ENCODE peak calls at places on chromosome 19, in six cellular contexts. Y, Q, S, Z, T and P are unnamed samples.
A peak's percentile ranks its signal among the peaks of the same experiment; 100 is the strongest.

GRCh38 chr19:58547323-58548312 is 3.8 kb downstream of the TRIM28 start:
- DNase-seq in Y (no peak), Q (no peak), S (no peak), Z (no peak), T (no peak), P (no peak)

GRCh38 chr19:4075373-4075772 is 8.7 kb upstream of the ZBTB7A start:
- DNase-seq in Y (no peak), Q (no peak), S (no peak), Z (no peak), T (no peak), P (no peak)

GRCh38 chr19:50358483-50359431 is 6.7 kb downstream of the NAPSA start:
- DNase-seq in Y (peak; percentile 69), Q (no peak), S (no peak), Z (peak; percentile 73), T (peak; percentile 74), P (no peak)

GRCh38 chr19:29745253-29745652 is 30.2 kb upstream of the C19orf12 start:
- DNase-seq in Y (no peak), Q (no peak), S (no peak), Z (no peak), T (no peak), P (no peak)

GRCh38 chr19:35847911-35848310 is 4.4 kb downstream of the NPHS1 start:
- DNase-seq in Y (no peak), Q (no peak), S (no peak), Z (no peak), T (no peak), P (no peak)

GRCh38 chr19:49570138-49570856 is 10.1 kb downstream of the NOSIP start:
- DNase-seq in Y (peak; percentile 82), Q (peak; percentile 92), S (no peak), Z (no peak), T (no peak), P (peak; percentile 91)

GRCh38 chr19:18387395-18387794 is 1.4 kb downstream of the GDF15 start:
- DNase-seq in Y (no peak), Q (no peak), S (no peak), Z (no peak), T (no peak), P (no peak)

GRCh38 chr19:17719730-17720486 is 628 bp downstream of the MAP1S start:
- DNase-seq in Y (no peak), Q (no peak), S (peak; percentile 59), Z (no peak), T (no peak), P (no peak)

GRCh38 chr19:48415395-48415794 is 21.9 kb downstream of the GRIN2D start:
- DNase-seq in Y (peak; percentile 86), Q (peak; percentile 92), S (no peak), Z (peak; percentile 78), T (peak; percentile 81), P (peak; percentile 57)

GRCh38 chr19:35977446-35978222 is 17.4 kb upstream of the SDHAF1 start:
- DNase-seq in Y (no peak), Q (peak; percentile 73), S (no peak), Z (no peak), T (no peak), P (no peak)

GRCh38 chr19:58346961-58347929 is 6.0 kb downstream of the A1BG start:
- DNase-seq in Y (peak; percentile 65), Q (peak; percentile 89), S (peak; percentile 62), Z (peak; percentile 54), T (peak; percentile 60), P (peak; percentile 91)

GRCh38 chr19:51784922-51785690 is 9.9 kb upstream of the FPR3 start:
- DNase-seq in Y (peak; percentile 49), Q (peak; percentile 17), S (no peak), Z (peak; percentile 65), T (peak; percentile 63), P (no peak)

GRCh38 chr19:57927587-57927986 is 7.6 kb downstream of the ZNF418 start:
- DNase-seq in Y (no peak), Q (no peak), S (no peak), Z (no peak), T (no peak), P (no peak)

DNA sequence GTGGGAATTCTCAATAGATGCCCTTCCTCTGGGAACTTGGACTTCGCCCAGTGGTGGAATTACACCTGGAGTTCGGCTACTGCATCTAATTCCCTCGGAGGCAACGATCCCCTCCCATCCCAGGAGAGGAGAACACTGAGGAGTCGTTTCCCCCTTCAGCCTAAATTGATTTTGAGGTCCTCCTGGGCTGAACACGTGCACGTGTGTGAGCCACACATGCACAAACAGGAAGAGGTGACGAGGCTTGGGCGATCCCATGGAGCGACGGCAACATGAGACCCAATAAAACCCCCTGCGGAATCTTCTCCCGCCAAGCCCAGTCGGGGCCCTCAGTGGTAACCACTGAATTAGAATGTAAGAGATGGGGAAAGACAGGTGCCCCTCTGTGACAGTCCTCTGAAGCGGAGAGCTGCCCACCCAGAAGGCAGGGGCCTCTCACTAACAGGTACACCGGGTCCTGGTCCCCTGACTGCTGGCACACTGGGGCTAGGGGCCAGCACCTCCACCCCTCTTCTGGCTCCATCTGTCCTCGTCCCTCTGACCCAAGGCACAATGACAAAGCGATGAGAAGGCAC is 4.5 kb downstream of the MLLT1 start:
- DNase-seq in Y (no peak), Q (no peak), S (no peak), Z (no peak), T (no peak), P (no peak)
- H3K4me1 ChIP-seq in Y (peaks cover 50% of the 10 kb centered on the region), Q (peaks cover 23% of the 10 kb centered on the region), S (peaks cover 55% of the 10 kb centered on the region), Z (peaks cover 83% of the 10 kb centered on the region), T (peaks cover 93% of the 10 kb centered on the region), P (peaks cover 88% of the 10 kb centered on the region)

GRCh38 chr19:15563325-15563794 is 51.7 kb upstream of the CYP4F8 start:
- DNase-seq in Y (peak; percentile 77), Q (no peak), S (peak; percentile 65), Z (no peak), T (peak; percentile 36), P (no peak)

GRCh38 chr19:15563931-15564330 is 51.1 kb upstream of the CYP4F8 start:
- DNase-seq in Y (no peak), Q (no peak), S (peak; percentile 63), Z (no peak), T (no peak), P (no peak)

GRCh38 chr19:15562861-15563260 is 52.2 kb upstream of the CYP4F8 start:
- DNase-seq in Y (peak; percentile 63), Q (no peak), S (peak; percentile 67), Z (no peak), T (no peak), P (peak; percentile 16)

GRCh38 chr19:15562145-15562544 is 52.9 kb upstream of the CYP4F8 start:
- DNase-seq in Y (no peak), Q (no peak), S (no peak), Z (no peak), T (no peak), P (no peak)

GRCh38 chr19:15564534-15565168 is 50.4 kb upstream of the CYP4F8 start:
- DNase-seq in Y (no peak), Q (no peak), S (no peak), Z (no peak), T (no peak), P (no peak)
- TF ChIP-seq CTCF in Y (no peak), Q (no peak), S (no peak), Z (no peak), T (no peak), P (no peak)

DNA sequence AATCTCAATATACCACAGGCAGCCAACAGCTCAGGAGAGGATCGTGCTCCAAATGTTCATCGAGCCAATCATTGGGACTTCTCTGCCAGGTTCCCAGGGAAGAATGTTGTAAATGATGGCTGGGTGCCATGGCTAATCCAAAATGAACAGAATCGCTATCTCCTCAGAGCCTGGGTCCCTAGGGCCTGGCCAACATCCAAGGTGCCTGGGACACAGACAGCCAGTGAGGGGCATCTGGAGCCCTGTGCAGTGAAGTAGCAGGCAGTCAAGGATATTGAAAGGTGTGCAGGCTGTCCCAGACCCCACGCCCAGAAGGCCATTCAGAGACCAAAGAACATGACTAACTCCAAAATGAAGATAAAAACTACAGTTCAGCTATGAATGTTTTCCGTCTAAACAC is 37.7 kb downstream of the BRD4 start:
- DNase-seq in Y (peak; percentile 28), Q (no peak), S (no peak), Z (no peak), T (peak; percentile 66), P (no peak)
- H3K27ac ChIP-seq in Y (no peak overlapping the region), Q (peak overlapping the region; percentile 84), S (peak overlapping the region; percentile 81), Z (no peak overlapping the region), T (peak overlapping the region; percentile 71), P (peak overlapping the region; percentile 89)

GRCh38 chr19:1274081-1274851 is 1.1 kb upstream of the FAM174C start:
- DNase-seq in Y (no peak), Q (no peak), S (no peak), Z (peak; percentile 33), T (no peak), P (no peak)
- H3K4me1 ChIP-seq in Y (peaks cover 58% of the 10 kb centered on the region), Q (peaks cover 56% of the 10 kb centered on the region), S (peaks cover 55% of the 10 kb centered on the region), Z (peaks cover 58% of the 10 kb centered on the region), T (peaks cover 73% of the 10 kb centered on the region), P (peaks cover 20% of the 10 kb centered on the region)

DNA sequence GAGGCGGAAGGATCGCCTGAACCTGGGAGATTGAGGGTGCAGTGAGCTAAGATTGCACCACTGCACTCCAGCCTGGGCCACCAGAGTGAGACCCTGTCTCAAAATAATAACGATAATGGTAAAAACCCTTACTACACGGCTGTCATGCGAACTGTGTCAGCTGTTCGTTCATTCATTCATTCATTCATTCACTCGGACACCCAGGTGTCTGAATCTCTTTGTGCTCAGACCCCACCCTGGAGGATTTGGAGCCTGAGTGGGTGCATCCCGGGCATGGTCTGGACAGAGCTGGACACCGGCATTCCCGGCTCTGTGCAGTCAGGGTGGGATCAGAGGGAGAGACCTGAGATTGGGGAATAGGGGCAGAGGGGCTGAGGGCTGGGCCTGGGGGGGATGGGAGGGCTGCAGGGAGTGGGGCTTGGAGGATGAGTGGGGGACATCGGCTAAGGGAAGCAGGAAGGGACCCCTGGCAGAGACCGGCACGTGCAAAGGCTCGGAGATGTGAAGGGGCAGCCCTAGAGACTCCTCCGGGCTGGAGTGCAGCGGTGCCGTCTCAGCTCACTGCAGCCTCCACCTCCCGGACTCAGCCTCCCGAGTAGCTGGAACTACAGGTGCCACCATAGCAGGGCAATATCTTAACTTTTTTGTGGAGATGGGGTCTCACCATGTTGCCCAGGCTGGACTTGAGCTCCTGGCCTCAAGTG is 31.6 kb upstream of the TCF3 start:
- DNase-seq in Y (no peak), Q (no peak), S (no peak), Z (no peak), T (no peak), P (no peak)
- TF ChIP-seq CTCF in Y (no peak), Q (no peak), S (no peak), Z (no peak), T (no peak), P (no peak)

GRCh38 chr19:2945575-2946184 is 909 bp upstream of the ZNF77 start:
- DNase-seq in Y (no peak), Q (no peak), S (no peak), Z (no peak), T (no peak), P (no peak)

GRCh38 chr19:2944775-2945574 is at the start of gene ZNF77:
- DNase-seq in Y (peak; percentile 100), Q (peak; percentile 100), S (peak; percentile 100), Z (peak; percentile 99), T (peak; percentile 99), P (peak; percentile 99)

GRCh38 chr19:2950286-2951124 is 5.7 kb upstream of the ZNF77 start:
- DNase-seq in Y (peak; percentile 100), Q (peak; percentile 100), S (peak; percentile 100), Z (peak; percentile 100), T (peak; percentile 100), P (peak; percentile 100)

GRCh38 chr19:2952953-2953481 is 8.2 kb upstream of the ZNF77 start:
- DNase-seq in Y (no peak), Q (peak; percentile 31), S (peak; percentile 74), Z (no peak), T (no peak), P (no peak)

DNA sequence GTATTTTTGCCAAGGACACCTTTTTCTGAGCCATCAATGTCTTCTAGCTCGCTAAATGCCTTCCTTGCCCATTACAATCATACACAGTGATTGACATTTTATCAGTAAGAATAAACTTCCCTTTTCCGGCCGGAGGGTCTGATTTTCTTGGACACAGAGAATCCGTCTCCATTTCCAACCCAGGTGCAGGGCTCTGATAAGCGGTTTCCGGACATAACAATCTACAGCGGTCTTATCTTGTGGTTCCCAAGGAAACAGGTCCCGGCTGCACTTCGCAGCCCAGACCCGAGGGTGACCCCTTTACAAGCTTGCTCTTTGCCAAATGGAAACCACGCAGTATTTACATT is 5.1 kb upstream of the ZNF77 start:
- DNase-seq in Y (no peak), Q (peak; percentile 59), S (no peak), Z (no peak), T (no peak), P (peak; percentile 79)
- H3K27ac ChIP-seq in Y (peak overlapping the region; percentile 98), Q (peak overlapping the region; percentile 71), S (peak overlapping the region; percentile 94), Z (peak overlapping the region; percentile 91), T (peak overlapping the region; percentile 96), P (peak overlapping the region; percentile 88)